ENCODE peak calls at places on chromosomes 6 and 20, in eight cellular contexts. B is lower lobe of right lung, R is brain microvascular endothelial cell, I is transverse colon, F is psoas muscle, D is HCT116, G is lung, L is foreskin keratinocyte. V is an unnamed sample.

GRCh38 chr6:118892248-118893094 is 1.5 kb upstream of the ASF1A start:
- DNase-seq in F (no peak), L (no peak), G (no peak), D (no peak), B (no peak), R (no peak), I (no peak), V (no peak)

GRCh38 chr6:112744827-112745226 is 397.7 kb downstream of the RFPL4B start:
- DNase-seq in D (no peak), B (no peak), G (no peak), L (no peak), F (no peak), I (no peak), R (no peak), V (no peak)

GRCh38 chr6:1581120-1581991 is 28.4 kb upstream of the FOXC1 start:
- DNase-seq in I (no peak), G (no peak), D (no peak), L (no peak), F (no peak), R (no peak), B (no peak), V (no peak)

GRCh38 chr20:62183426-62184142 is 756 bp downstream of the MTG2 start:
- DNase-seq in R (no peak), L (no peak), B (no peak), D (no peak), I (no peak), G (no peak), F (peak), V (no peak)

GRCh38 chr6:44041461-44042260 is 85.6 kb downstream of the MRPL14 start:
- DNase-seq in I (peak), F (no peak), G (no peak), B (peak), R (peak), L (peak), D (peak), V (no peak)

GRCh38 chr6:22271044-22271443 is 25.8 kb downstream of the PRL start:
- DNase-seq in D (no peak), L (no peak), R (peak), B (no peak), I (no peak), G (no peak), F (no peak), V (no peak)

GRCh38 chr6:161869491-161869890 is 595.6 kb upstream of the AGPAT4 start:
- DNase-seq in L (no peak), D (no peak), I (no peak), G (no peak), F (no peak), R (no peak), B (no peak), V (no peak)

GRCh38 chr6:138485586-138486248 is 13.6 kb downstream of the NHSL1 start:
- DNase-seq in D (no peak), G (no peak), I (no peak), B (no peak), F (no peak), R (no peak), L (no peak), V (no peak)

GRCh38 chr6:42984924-42985475 is 630 bp downstream of the PPP2R5D start:
- DNase-seq in D (no peak), L (no peak), R (no peak), G (no peak), I (no peak), F (no peak), B (no peak), V (no peak)

GRCh38 chr6:157708933-157709332 is 114.1 kb upstream of the SNX9 start:
- DNase-seq in L (no peak), R (no peak), B (no peak), G (no peak), F (no peak), I (no peak), D (no peak), V (no peak)

GRCh38 chr6:150690681-150691080 is 91.0 kb downstream of the PLEKHG1 start:
- DNase-seq in D (no peak), I (no peak), B (no peak), F (no peak), R (no peak), L (no peak), G (no peak), V (no peak)

GRCh38 chr6:130851026-130851425 is 23.8 kb downstream of the SMLR1 start:
- DNase-seq in F (no peak), R (no peak), D (no peak), B (no peak), G (no peak), I (no peak), L (no peak), V (no peak)

GRCh38 chr20:20462185-20462584 is 94.3 kb downstream of the INSM1 start:
- DNase-seq in L (no peak), B (no peak), F (no peak), I (no peak), R (no peak), G (no peak), D (no peak), V (no peak)

GRCh38 chr6:166244353-166245045 is 63.7 kb downstream of the PRR18 start:
- DNase-seq in R (no peak), D (no peak), I (peak), L (no peak), G (no peak), B (no peak), F (no peak), V (no peak)

GRCh38 chr20:58874469-58874868 is 22.0 kb downstream of the GNAS start:
- DNase-seq in F (no peak), R (no peak), G (no peak), B (no peak), I (no peak), D (no peak), L (no peak), V (no peak)

GRCh38 chr20:32941155-32941885 is 62.9 kb downstream of the SUN5 start:
- DNase-seq in I (no peak), B (no peak), R (no peak), F (no peak), D (no peak), G (no peak), L (no peak), V (peak)

GRCh38 chr6:37889015-37889885 is 69.7 kb downstream of the ZFAND3 start:
- DNase-seq in I (no peak), R (no peak), L (no peak), D (no peak), F (no peak), B (no peak), G (no peak), V (no peak)

GRCh38 chr6:156729248-156729647 is 47.9 kb upstream of the ARID1B start:
- DNase-seq in F (no peak), D (peak), I (no peak), G (no peak), B (no peak), R (peak), L (peak), V (no peak)

GRCh38 chr20:41180599-41181333 is 43.4 kb downstream of the PLCG1 start:
- DNase-seq in L (no peak), R (no peak), D (no peak), F (no peak), I (no peak), G (no peak), B (peak), V (no peak)

GRCh38 chr6:37242429-37243052 is 15.0 kb upstream of the TBC1D22B start:
- DNase-seq in I (no peak), F (no peak), G (peak), B (no peak), L (peak), D (peak), R (peak), V (no peak)

GRCh38 chr6:141513830-141514229 is 618.9 kb upstream of the GJE1 start:
- DNase-seq in G (no peak), R (no peak), I (no peak), B (no peak), L (no peak), D (no peak), F (no peak), V (no peak)

GRCh38 chr6:166800110-166800509 is 156.2 kb downstream of the RNASET2 start:
- DNase-seq in B (no peak), I (no peak), L (no peak), D (no peak), R (no peak), G (no peak), F (no peak), V (no peak)

GRCh38 chr6:132391391-132392291 is 9.6 kb downstream of the MOXD1 start:
- DNase-seq in R (peak), D (no peak), L (peak), B (no peak), F (no peak), I (peak), G (peak), V (no peak)

GRCh38 chr20:58117944-58118343 is 110.5 kb downstream of the ANKRD60 start:
- DNase-seq in I (no peak), R (peak), F (no peak), B (no peak), L (no peak), G (no peak), D (no peak), V (no peak)

GRCh38 chr20:43023836-43024235 is 165.9 kb downstream of the PTPRT start:
- DNase-seq in B (no peak), F (no peak), I (no peak), R (no peak), G (no peak), L (no peak), D (no peak), V (no peak)

GRCh38 chr6:42279966-42280629 is 62.4 kb upstream of the MRPS10 start:
- DNase-seq in B (no peak), L (no peak), I (no peak), D (no peak), G (no peak), F (peak), R (peak), V (no peak)

GRCh38 chr6:90101403-90101802 is 195.2 kb downstream of the BACH2 start:
- DNase-seq in I (no peak), F (no peak), R (no peak), L (no peak), G (no peak), B (no peak), D (no peak), V (no peak)

GRCh38 chr20:5714261-5715041 is 35.8 kb upstream of the SHLD1 start:
- DNase-seq in L (peak), I (no peak), D (no peak), G (no peak), F (no peak), R (peak), B (no peak), V (peak)

GRCh38 chr6:142242269-142242668 is 59.5 kb upstream of the ADGRG6 start:
- DNase-seq in G (no peak), D (no peak), R (peak), B (no peak), I (no peak), L (no peak), F (no peak), V (no peak)

GRCh38 chr6:75449625-75450206 is 43.9 kb downstream of the FILIP1 start:
- DNase-seq in B (peak), G (no peak), I (no peak), D (no peak), L (no peak), R (no peak), F (no peak), V (no peak)

GRCh38 chr6:15400572-15401004 is 154.7 kb downstream of the JARID2 start:
- DNase-seq in R (peak), F (peak), B (peak), D (no peak), I (peak), G (peak), L (no peak), V (peak)

GRCh38 chr6:134347141-134347540 is 29.2 kb upstream of the SGK1 start:
- DNase-seq in D (no peak), F (no peak), R (no peak), I (no peak), B (no peak), L (no peak), G (no peak), V (no peak)

GRCh38 chr6:149923327-149923986 is 536 bp upstream of the RAET1G start:
- DNase-seq in R (no peak), D (no peak), L (no peak), B (no peak), I (no peak), G (no peak), F (peak), V (no peak)

GRCh38 chr6:27772261-27773001 is 139.8 kb downstream of the OR2B2 start:
- DNase-seq in F (peak), D (peak), L (peak), B (peak), I (peak), R (peak), G (peak), V (peak)

GRCh38 chr6:143529095-143529494 is 17.6 kb upstream of the FUCA2 start:
- DNase-seq in L (no peak), R (no peak), B (no peak), D (no peak), I (no peak), G (no peak), F (no peak), V (no peak)
- TF ChIP-seq CTCF in L (peak), R (peak), B (no peak), D (peak), I (no peak), G (no peak), F (no peak), V (no peak)

DNA sequence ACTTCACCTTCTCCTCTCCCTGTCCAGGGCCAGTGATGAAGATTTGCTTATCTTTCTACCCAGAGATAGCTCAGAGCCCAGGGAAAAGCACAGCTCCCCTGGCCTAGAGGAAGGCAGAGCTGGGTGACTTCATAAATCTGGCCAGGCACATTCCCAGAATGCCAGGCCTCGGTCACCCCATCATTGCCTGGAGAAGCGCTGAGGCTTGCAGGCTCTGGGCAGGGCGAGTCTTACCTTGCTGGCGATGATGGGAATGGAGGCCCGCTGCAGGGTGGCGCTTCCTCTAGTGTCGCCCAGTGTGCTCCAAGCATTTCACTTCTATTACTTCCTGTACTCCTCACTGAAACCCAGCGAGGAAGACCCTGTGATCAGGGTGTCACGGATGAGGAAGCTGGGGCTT is 60.1 kb downstream of the DAAM2 start:
- DNase-seq in L (no peak), D (no peak), R (no peak), F (no peak), G (no peak), I (no peak), B (no peak), V (no peak)
- H3K27ac ChIP-seq in L (no peak), D (no peak), R (no peak), F (no peak), G (no peak), I (no peak), B (no peak), V (no peak)

DNA sequence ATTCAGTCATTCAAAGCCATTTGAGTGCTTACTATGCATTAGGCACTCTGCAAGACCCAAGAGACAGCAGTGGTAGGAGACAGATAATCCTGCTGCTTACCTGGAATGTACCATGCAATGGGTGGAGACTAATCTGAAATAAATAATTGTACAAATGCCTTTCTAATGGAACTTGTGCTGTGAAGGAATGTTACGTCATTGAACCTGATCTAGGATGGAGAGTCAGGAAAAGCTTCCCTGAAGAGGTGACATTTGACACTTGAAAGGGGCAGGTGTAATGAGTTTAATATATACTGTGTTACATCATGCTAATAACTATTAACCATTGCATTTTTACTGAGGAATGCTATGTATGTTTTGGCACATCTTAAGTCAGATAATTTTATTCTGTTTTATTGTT is 491.0 kb upstream of the FLRT3 start:
- DNase-seq in B (no peak), I (no peak), G (no peak), L (no peak), R (no peak), D (no peak), F (no peak), V (no peak)
- TF ChIP-seq CTCF in B (no peak), I (no peak), G (no peak), L (no peak), R (no peak), D (no peak), F (no peak), V (no peak)

GRCh38 chr20:53706008-53706481 is 112.4 kb upstream of the ZNF217 start:
- DNase-seq in B (no peak), L (no peak), G (no peak), R (no peak), I (no peak), F (no peak), D (no peak), V (no peak)
- H3K27ac ChIP-seq in B (peak), L (no peak), G (no peak), R (peak), I (peak), F (no peak), D (no peak), V (peak)

DNA sequence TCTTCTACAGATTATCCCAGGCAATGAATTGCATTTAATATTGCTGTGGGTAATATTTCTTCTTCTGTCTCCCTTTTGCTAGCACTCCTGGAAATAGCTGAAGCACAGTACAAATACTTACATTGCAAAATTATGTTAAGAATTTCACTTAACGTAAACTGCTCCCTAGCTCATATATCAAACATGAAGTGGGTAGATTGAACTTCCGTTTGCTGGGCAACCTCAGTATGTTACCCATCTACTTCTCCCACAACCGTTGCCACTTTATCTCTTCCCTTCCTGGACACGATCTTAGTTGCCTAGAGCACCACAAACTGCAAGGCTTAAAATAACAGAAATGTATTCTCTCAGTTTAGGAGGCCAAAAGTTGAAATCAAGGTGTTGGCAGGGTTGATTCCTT is 963.3 kb downstream of the KIF16B start:
- DNase-seq in G (no peak), D (no peak), L (no peak), B (no peak), I (no peak), R (no peak), F (no peak), V (no peak)
- TF ChIP-seq CTCF in G (no peak), D (no peak), L (no peak), B (no peak), I (no peak), R (no peak), F (no peak), V (no peak)

GRCh38 chr20:49766979-49767419 is 45.6 kb upstream of the SLC9A8 start:
- DNase-seq in G (no peak), D (no peak), F (no peak), R (no peak), I (no peak), B (no peak), L (no peak), V (peak)
- H3K27ac ChIP-seq in G (peak), D (no peak), F (peak), R (no peak), I (no peak), B (no peak), L (no peak), V (peak)

GRCh38 chr20:60354181-60354580 is 396.0 kb downstream of the CDH26 start:
- DNase-seq in F (no peak), G (no peak), I (no peak), L (no peak), D (no peak), B (no peak), R (no peak), V (no peak)
- TF ChIP-seq CTCF in F (no peak), G (no peak), I (no peak), L (no peak), D (no peak), B (no peak), R (no peak), V (no peak)

DNA sequence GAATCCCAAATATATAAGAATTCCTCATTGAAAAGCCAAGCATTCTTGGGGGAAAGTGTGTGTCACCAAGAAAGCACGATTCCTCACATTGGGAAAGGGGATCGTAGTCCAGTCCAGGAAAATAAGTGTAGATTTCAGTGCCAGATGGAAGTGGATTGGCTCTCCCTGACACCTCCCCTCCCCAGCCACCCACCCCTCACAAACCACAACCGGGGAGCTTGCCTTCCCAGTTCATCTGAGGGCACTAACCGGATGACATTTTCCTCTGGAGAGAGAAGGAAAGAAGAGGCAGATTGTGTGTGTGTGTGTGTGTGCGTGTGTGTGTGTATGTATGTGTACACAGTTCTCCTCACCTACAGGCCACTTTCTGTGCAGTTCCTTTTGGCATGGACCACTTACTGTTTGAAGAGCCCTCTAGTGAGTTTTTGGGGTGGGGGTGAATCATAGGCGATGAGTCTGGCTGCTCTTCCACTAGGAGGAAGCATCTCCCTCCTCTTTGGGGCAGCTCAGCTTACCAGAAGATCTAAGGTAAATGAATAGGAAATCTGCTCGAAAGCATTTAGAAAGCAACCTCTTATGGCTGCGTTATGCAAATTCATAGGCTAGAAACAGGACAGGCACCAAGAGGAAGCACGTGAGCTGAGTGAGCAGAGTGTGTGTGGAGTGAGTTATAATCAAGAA is 20.8 kb downstream of the DAAM2 start:
- DNase-seq in L (no peak), D (no peak), R (no peak), F (no peak), I (no peak), B (no peak), G (no peak), V (no peak)
- H3K27ac ChIP-seq in L (no peak), D (no peak), R (no peak), F (no peak), I (peak), B (peak), G (peak), V (no peak)

V was measured in HL-60.